ENCODE peak calls at places on chromosomes 7 and 10, in five cellular contexts. G, L, V, O and S are unnamed samples.

GRCh38 chr10:28677889-28678686 is 767 bp downstream of the BAMBI start:
- DNase-seq in V (peak), L (peak), G (no peak), O (no peak), S (no peak)

GRCh38 chr7:128724743-128725142 is 14.4 kb upstream of the CALU start:
- DNase-seq in V (no peak), G (no peak), L (no peak), O (no peak), S (no peak)

GRCh38 chr7:120014920-120015465 is 258.0 kb upstream of the KCND2 start:
- DNase-seq in V (no peak), L (no peak), G (no peak), O (no peak), S (no peak)

GRCh38 chr10:86664370-86665217 is 3.7 kb upstream of the LDB3 start:
- DNase-seq in L (peak), V (no peak), G (no peak), O (no peak), S (no peak)

GRCh38 chr10:46319383-46319782 is 32.6 kb downstream of the ANTXRL start:
- DNase-seq in G (no peak), O (no peak), L (no peak), V (no peak), S (no peak)

GRCh38 chr10:62728479-62728878 is 76.0 kb upstream of the ADO start:
- DNase-seq in G (no peak), V (no peak), L (peak), O (no peak), S (no peak)

GRCh38 chr7:7014827-7015610 is 167.3 kb upstream of the C1GALT1 start:
- DNase-seq in O (peak), V (peak), L (no peak), G (no peak), S (no peak)

GRCh38 chr10:121998462-121998861 is 9.5 kb downstream of the TACC2 start:
- DNase-seq in O (no peak), L (peak), V (no peak), G (no peak), S (no peak)

GRCh38 chr10:13414855-13415254 is 66.8 kb upstream of the SEPHS1 start:
- DNase-seq in O (no peak), G (no peak), L (peak), V (peak), S (no peak)

GRCh38 chr7:80312139-80312661 is 177.6 kb downstream of the GNAI1 start:
- DNase-seq in O (no peak), L (peak), V (peak), G (peak), S (no peak)

GRCh38 chr10:21020545-21020944 is 123.4 kb upstream of the NEBL start:
- DNase-seq in V (peak), G (no peak), L (peak), O (no peak), S (no peak)

GRCh38 chr7:103989200-103989784 is at the start of gene RELN:
- DNase-seq in L (peak), O (no peak), V (no peak), G (no peak), S (no peak)
- H3K4me3 ChIP-seq in L (peak), O (no peak), V (peak), G (peak), S (peak)

GRCh38 chr7:143318661-143319060 is 2.8 kb downstream of the CLCN1 start:
- DNase-seq in V (no peak), L (peak), O (no peak), G (no peak), S (no peak)
- TF ChIP-seq CTCF in V (no peak), L (peak), O (no peak), G (no peak), S (no peak)

DNA sequence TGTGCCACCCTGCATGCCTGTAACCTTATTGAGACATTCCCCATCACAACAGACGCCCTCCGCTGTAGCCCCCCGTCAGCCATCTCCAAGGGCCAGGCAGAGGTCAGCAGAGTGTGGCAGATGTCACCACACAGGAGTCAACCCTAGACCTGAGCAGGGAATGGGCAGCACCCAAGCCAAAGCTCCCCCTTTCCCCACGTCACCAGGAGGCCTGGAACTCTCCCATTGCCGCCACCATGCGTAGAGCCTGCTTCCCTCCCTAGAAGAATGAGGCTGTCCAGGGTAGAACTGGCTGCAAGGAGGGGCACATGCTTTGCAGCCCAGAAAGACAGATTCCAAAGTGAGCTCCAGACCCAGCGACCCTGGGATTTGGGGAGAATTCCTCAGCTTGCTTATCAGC is 342.9 kb downstream of the TNS3 start:
- DNase-seq in O (no peak), L (no peak), V (no peak), G (no peak), S (no peak)
- H3K4me3 ChIP-seq in O (no peak), L (no peak), V (no peak), G (no peak), S (no peak)

GRCh38 chr10:30392564-30392990 is 41.4 kb upstream of the MAP3K8 start:
- DNase-seq in L (peak), O (no peak), V (peak), G (peak), S (no peak)
- TF ChIP-seq CTCF in L (peak), O (peak), V (peak), G (peak), S (peak)

GRCh38 chr7:142813699-142814098 is 41.2 kb upstream of the EPHB6 start:
- DNase-seq in G (no peak), L (no peak), V (no peak), O (no peak), S (no peak)
- H3K4me3 ChIP-seq in G (no peak), L (no peak), V (peak), O (peak), S (no peak)

GRCh38 chr10:65894379-65894778 is 1031.5 kb upstream of the LRRTM3 start:
- DNase-seq in O (no peak), G (no peak), V (no peak), L (no peak), S (no peak)

GRCh38 chr10:65891073-65891981 is 1034.5 kb upstream of the LRRTM3 start:
- DNase-seq in V (peak), L (no peak), G (no peak), O (peak), S (no peak)
- TF ChIP-seq CTCF in V (no peak), L (no peak), G (no peak), O (no peak), S (no peak)

DNA sequence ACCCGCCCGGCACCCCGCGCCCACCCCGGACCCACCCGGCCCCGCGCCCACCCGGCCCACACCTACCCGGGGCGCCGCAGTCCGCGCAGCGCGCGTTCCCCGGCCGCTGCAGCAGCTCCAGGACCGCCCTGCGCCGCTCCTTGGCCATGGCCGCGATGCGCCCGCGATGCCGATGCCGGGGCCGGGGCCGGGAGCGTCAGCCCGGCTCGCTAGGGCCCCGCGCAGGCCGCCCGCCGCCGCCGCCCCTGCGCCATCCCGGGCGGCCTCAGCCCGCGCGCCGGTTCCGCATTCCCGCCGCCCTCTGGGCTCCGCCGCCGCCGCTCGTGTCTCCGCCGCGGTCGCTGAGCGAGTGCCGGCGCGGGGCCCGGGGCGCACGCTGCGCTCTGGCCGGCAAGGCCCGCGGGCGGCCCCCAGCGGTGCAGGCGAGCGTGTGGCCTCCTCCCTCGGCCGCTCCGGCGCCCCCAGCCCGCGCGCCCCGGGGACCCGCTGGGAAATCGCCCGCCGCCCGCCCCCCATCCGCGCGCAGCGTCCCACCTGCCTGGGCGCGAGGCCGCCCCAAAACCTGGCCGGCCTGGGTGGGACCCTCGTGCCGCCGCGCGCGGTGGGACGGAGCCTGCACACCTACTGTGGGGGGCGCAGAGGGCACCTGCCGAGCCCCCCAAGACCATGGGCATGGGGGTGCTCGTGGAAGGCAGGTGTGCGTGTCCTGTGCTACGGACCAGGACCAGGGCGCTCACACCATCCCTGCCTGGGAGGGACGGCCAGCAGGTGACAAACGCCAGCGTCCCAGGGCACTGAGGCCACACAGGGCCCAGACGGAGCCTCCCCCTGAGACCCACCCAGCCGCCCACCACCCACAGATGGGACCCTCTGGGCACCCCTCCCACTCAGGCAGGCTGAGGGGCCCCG is at the start of gene ADAP1:
- DNase-seq in L (peak), V (peak), O (no peak), G (no peak), S (no peak)
- H3K4me3 ChIP-seq in L (peak), V (peak), O (peak), G (peak), S (no peak)

GRCh38 chr7:9600974-9601373 is 1167.6 kb downstream of the NXPH1 start:
- DNase-seq in O (no peak), G (no peak), V (peak), L (no peak), S (no peak)
- TF ChIP-seq CTCF in O (peak), G (peak), V (peak), L (no peak), S (no peak)

GRCh38 chr10:3067045-3067858 is at the start of gene PFKP:
- DNase-seq in V (no peak), L (peak), G (no peak), O (no peak), S (no peak)
- H3K4me3 ChIP-seq in V (peak), L (peak), G (peak), O (peak), S (peak)